ENCODE peak calls at places on chromosomes 12 and 14, in four cellular contexts. T, O, B and U are unnamed samples.

GRCh38 chr12:109983432-109984142 is 12.6 kb downstream of the GIT2 start:
- DNase-seq in T (no peak), O (no peak), B (no peak), U (no peak)

GRCh38 chr12:58871557-58871956 is 48.7 kb downstream of the LRIG3 start:
- DNase-seq in T (no peak), O (no peak), B (no peak), U (no peak)

GRCh38 chr14:106491851-106492250 is 965.5 kb downstream of the TMEM121 start:
- DNase-seq in T (no peak), O (no peak), B (no peak), U (no peak)

GRCh38 chr12:125210104-125210755 is 145.0 kb downstream of the AACS start:
- DNase-seq in T (no peak), O (no peak), B (no peak), U (no peak)

GRCh38 chr12:48952691-48953090 is 4.6 kb downstream of the ARF3 start:
- DNase-seq in T (no peak), O (no peak), B (no peak), U (no peak)

GRCh38 chr12:106446429-106447092 is 89.0 kb downstream of the POLR3B start:
- DNase-seq in T (no peak), O (no peak), B (no peak), U (no peak)

GRCh38 chr12:124497658-124498057 is 69.8 kb downstream of the NCOR2 start:
- DNase-seq in T (no peak), O (no peak), B (no peak), U (no peak)

GRCh38 chr12:27911397-27911796 is 61.1 kb downstream of the PTHLH start:
- DNase-seq in T (no peak), O (no peak), B (no peak), U (no peak)

GRCh38 chr12:120984351-120984898 is 6.1 kb downstream of the HNF1A start:
- DNase-seq in T (no peak), O (peak; percentile 87), B (no peak), U (no peak)

GRCh38 chr14:91246051-91246852 is 1.7 kb upstream of the GPR68 start:
- DNase-seq in T (no peak), O (no peak), B (no peak), U (no peak)

GRCh38 chr12:101935769-101936741 is 58.7 kb downstream of the DRAM1 start:
- DNase-seq in T (no peak), O (no peak), B (peak; percentile 94), U (no peak)

GRCh38 chr14:34711169-34711568 is 3.2 kb downstream of the CFL2 start:
- DNase-seq in T (no peak), O (no peak), B (peak; percentile 50), U (no peak)

GRCh38 chr12:89567691-89568239 is 41.9 kb upstream of the POC1B start:
- DNase-seq in T (no peak), O (no peak), B (no peak), U (no peak)

GRCh38 chr12:64544796-64545382 is 65.4 kb upstream of the RASSF3 start:
- DNase-seq in T (no peak), O (no peak), B (no peak), U (no peak)

GRCh38 chr14:93536945-93537344 is 106.2 kb downstream of the UNC79 start:
- DNase-seq in T (no peak), O (peak; percentile 7), B (no peak), U (peak; percentile 20)

GRCh38 chr12:12891646-12892355 is 439 bp downstream of the GPRC5A start:
- DNase-seq in T (no peak), O (no peak), B (no peak), U (no peak)

GRCh38 chr12:15446798-15447197 is 124.5 kb downstream of the PTPRO start:
- DNase-seq in T (no peak), O (no peak), B (no peak), U (no peak)

GRCh38 chr14:38502241-38502640 is 246.3 kb upstream of the CLEC14A start:
- DNase-seq in T (no peak), O (no peak), B (no peak), U (no peak)

GRCh38 chr14:105069887-105070759 is 4.9 kb upstream of the GPR132 start:
- DNase-seq in T (no peak), O (no peak), B (peak; percentile 98), U (no peak)
- TF ChIP-seq SUZ12 in T (no peak), O (no peak), B (no peak), U (no peak)

GRCh38 chr12:50574621-50575348 is 70.0 kb downstream of the DIP2B start:
- DNase-seq in T (no peak), O (peak; percentile 38), B (no peak), U (no peak)

GRCh38 chr12:50573271-50573670 is 68.5 kb downstream of the DIP2B start:
- DNase-seq in T (no peak), O (no peak), B (no peak), U (no peak)

GRCh38 chr12:50569876-50570275 is 65.1 kb downstream of the DIP2B start:
- DNase-seq in T (no peak), O (no peak), B (no peak), U (no peak)

GRCh38 chr12:50572760-50573159 is 68.0 kb downstream of the DIP2B start:
- DNase-seq in T (no peak), O (no peak), B (no peak), U (no peak)

DNA sequence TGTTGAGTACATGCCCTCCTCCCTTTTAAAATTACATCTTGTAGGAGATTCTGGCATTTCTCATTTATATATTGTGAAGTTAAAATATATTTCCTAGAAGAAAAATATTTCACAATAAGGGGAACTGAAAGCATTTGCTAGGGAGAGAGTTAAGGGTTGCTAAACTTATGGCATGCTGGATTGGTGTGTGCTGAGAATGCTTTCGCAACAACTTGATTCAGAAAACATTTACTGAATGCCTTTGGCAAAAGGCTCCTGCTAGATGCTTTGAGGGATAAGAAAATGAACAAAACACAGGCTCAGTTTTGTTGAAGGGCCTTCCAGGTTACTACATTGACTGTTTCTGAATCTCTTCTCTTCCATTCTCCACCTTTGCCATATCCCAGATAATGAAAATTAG is 67.5 kb downstream of the DIP2B start:
- DNase-seq in T (no peak), O (peak; percentile 84), B (no peak), U (no peak)
- H3K4me1 ChIP-seq in T (no peaks in the 10 kb centered on the region), O (peaks cover 93% of the 10 kb centered on the region), B (peaks cover 19% of the 10 kb centered on the region), U (peaks cover 12% of the 10 kb centered on the region)

GRCh38 chr12:68403296-68403695 is 71.1 kb upstream of the MDM1 start:
- DNase-seq in T (no peak), O (no peak), B (no peak), U (no peak)

GRCh38 chr12:68403711-68404110 is 71.5 kb upstream of the MDM1 start:
- DNase-seq in T (no peak), O (no peak), B (no peak), U (no peak)

GRCh38 chr12:68405292-68405900 is 73.2 kb upstream of the MDM1 start:
- DNase-seq in T (no peak), O (no peak), B (no peak), U (no peak)

GRCh38 chr12:68400231-68400829 is 68.2 kb upstream of the MDM1 start:
- DNase-seq in T (no peak), O (no peak), B (no peak), U (no peak)

DNA sequence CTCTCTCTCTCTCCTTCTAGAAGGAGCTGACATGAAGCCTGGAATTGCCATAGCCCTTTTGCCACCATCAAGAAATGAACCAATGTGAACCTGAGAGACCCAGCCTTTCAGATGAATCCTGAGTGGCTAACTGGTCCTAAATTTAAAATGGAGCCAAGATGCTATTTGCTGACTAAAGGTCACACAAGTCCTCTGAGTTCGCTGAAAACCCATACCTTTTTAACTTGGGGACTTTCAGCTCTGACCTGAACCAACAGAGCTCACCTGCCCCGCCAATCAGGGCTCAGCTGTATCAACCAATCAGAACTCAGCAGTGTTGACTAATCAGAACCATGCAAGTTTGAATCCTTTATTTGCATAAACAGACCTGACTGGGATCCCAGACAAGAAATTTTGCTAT is 70.3 kb upstream of the MDM1 start:
- DNase-seq in T (no peak), O (no peak), B (no peak), U (no peak)
- H3K36me3 ChIP-seq in T (no peaks in the 10 kb centered on the region), O (no peaks in the 10 kb centered on the region), B (no peaks in the 10 kb centered on the region), U (no peaks in the 10 kb centered on the region)

GRCh38 chr14:101821528-101821927 is 60.0 kb downstream of the PPP2R5C start:
- DNase-seq in T (no peak), O (no peak), B (no peak), U (no peak)

GRCh38 chr14:101815994-101816393 is 54.5 kb downstream of the PPP2R5C start:
- DNase-seq in T (no peak), O (no peak), B (no peak), U (no peak)

GRCh38 chr14:101820283-101820798 is 58.8 kb downstream of the PPP2R5C start:
- DNase-seq in T (no peak), O (no peak), B (peak; percentile 65), U (no peak)

GRCh38 chr14:101817511-101818001 is 56.0 kb downstream of the PPP2R5C start:
- DNase-seq in T (no peak), O (no peak), B (no peak), U (no peak)

DNA sequence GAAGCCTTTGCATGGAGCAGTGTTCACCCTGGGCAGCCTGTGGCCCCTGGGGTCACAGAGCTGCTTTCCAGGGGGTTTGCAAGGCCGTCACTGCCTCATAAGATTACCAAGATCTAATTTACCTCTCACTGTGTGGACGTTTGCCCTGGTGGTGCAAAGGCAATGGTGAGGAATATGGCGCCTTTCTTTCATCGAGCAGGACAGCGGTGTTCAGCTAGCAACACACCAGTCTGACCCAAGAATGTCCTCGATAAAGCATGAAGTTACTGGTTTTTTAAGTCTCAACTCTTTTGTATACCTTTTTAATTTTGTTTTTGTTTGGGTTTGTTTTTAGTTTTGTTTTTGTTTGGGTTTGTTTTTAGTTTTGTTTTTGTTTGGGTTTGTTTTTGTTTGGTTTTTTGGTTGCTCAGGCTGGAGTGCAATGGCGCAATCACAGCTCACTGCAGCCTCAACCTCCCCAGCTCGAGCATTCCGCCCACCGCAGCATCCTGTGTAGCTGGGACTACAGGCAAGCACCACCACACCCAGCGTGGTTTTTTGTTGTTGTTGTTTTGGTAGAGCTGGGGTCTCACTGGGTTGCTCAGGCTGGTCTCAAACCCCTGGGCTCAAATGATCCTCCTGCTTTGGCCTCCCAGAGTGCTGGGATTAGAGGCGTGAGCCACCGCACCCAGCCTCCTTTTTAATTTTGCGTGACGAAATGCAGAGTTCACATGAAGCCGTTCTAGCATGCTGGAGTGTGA is 57.9 kb downstream of the PPP2R5C start:
- DNase-seq in T (no peak), O (no peak), B (no peak), U (no peak)
- TF ChIP-seq SUZ12 in T (no peak), O (no peak), B (no peak), U (no peak)

DNA sequence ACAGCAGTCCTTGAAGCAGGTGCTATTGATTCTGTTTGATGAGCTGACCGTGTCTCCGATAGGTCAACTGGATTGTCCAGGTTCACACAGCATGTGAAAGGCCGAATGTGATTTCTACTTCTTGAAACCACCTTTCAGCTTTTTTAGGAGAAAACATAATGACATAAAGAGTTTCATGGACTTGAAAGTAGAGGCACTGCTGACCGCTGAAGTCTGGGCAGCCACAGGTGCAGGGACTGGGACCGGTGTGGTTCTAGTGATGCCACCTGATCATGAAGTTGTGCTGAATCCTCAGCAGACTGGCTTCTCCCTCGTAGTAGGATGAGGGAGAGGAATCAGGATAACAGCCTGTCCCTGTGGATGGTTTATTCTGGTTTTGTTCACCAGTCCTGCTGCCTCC is 108.1 kb downstream of the ETV6 start:
- DNase-seq in T (no peak), O (no peak), B (no peak), U (no peak)
- H3K4me1 ChIP-seq in T (peaks cover 4% of the 10 kb centered on the region), O (no peaks in the 10 kb centered on the region), B (peaks cover 68% of the 10 kb centered on the region), U (no peaks in the 10 kb centered on the region)